ENCODE peak calls at places on chromosome 12, in six cellular contexts. G, N, B, L, W and H are unnamed samples. For H3K4me1, the result is how much of the 10 kb centered on the place peaks cover.

GRCh38 chr12:117832459-117833457 is 136.0 kb downstream of the KSR2 start:
- DNase-seq in G (peak), N (no peak), B (no peak), L (no peak), W (no peak), H (peak)

GRCh38 chr12:122235741-122236140 is 9.9 kb upstream of the DIABLO start:
- DNase-seq in G (no peak), N (no peak), B (no peak), L (no peak), W (no peak), H (no peak)

GRCh38 chr12:70243510-70244331 is 488 bp downstream of the CNOT2 start:
- DNase-seq in G (peak), N (peak), B (peak), L (peak), W (no peak), H (peak)

GRCh38 chr12:29429999-29430698 is 49.2 kb upstream of the ERGIC2 start:
- DNase-seq in G (no peak), N (no peak), B (peak), L (peak), W (no peak), H (no peak)

GRCh38 chr12:8127138-8127537 is 3.7 kb downstream of the CLEC4A start:
- DNase-seq in G (no peak), N (no peak), B (no peak), L (peak), W (no peak), H (no peak)

GRCh38 chr12:75526655-75527511 is 15.5 kb upstream of the KRR1 start:
- DNase-seq in G (peak), N (peak), B (peak), L (peak), W (no peak), H (peak)

GRCh38 chr12:15004401-15004800 is 31.6 kb downstream of the PDE6H start:
- DNase-seq in G (no peak), N (no peak), B (no peak), L (no peak), W (no peak), H (no peak)

GRCh38 chr12:56900583-56900982 is 33.6 kb downstream of the SDR9C7 start:
- DNase-seq in G (peak), N (no peak), B (no peak), L (peak), W (no peak), H (peak)

GRCh38 chr12:116919247-116919671 is 8.5 kb downstream of the FBXW8 start:
- DNase-seq in G (no peak), N (no peak), B (no peak), L (peak), W (no peak), H (no peak)

GRCh38 chr12:4824415-4824814 is 85.3 kb upstream of the KCNA1 start:
- DNase-seq in G (peak), N (no peak), B (no peak), L (peak), W (no peak), H (peak)

GRCh38 chr12:85029456-85029855 is 6.6 kb downstream of the TSPAN19 start:
- DNase-seq in G (peak), N (no peak), B (no peak), L (peak), W (no peak), H (peak)

GRCh38 chr12:2256453-2256852 is 203.7 kb downstream of the CACNA1C start:
- DNase-seq in G (peak), N (no peak), B (no peak), L (no peak), W (no peak), H (peak)

GRCh38 chr12:77070382-77071294 is 5.3 kb upstream of the E2F7 start:
- DNase-seq in G (no peak), N (no peak), B (no peak), L (no peak), W (no peak), H (no peak)

GRCh38 chr12:98211914-98212695 is 303.3 kb upstream of the TMPO start:
- DNase-seq in G (no peak), N (no peak), B (no peak), L (no peak), W (no peak), H (no peak)

GRCh38 chr12:19892186-19892585 is 452.9 kb downstream of the AEBP2 start:
- DNase-seq in G (peak), N (no peak), B (no peak), L (no peak), W (no peak), H (peak)

GRCh38 chr12:115199831-115200230 is 515.9 kb upstream of the TBX3 start:
- DNase-seq in G (peak), N (no peak), B (no peak), L (no peak), W (no peak), H (peak)

GRCh38 chr12:132788375-132789098 is 26.9 kb upstream of the ANKLE2 start:
- DNase-seq in G (no peak), N (no peak), B (no peak), L (no peak), W (no peak), H (no peak)

GRCh38 chr12:52321433-52321832 is 235 bp upstream of the KRT83 start:
- DNase-seq in G (no peak), N (no peak), B (no peak), L (no peak), W (no peak), H (no peak)

GRCh38 chr12:6037459-6037858 is 87.0 kb downstream of the VWF start:
- DNase-seq in G (no peak), N (no peak), B (no peak), L (no peak), W (no peak), H (no peak)

GRCh38 chr12:123149828-123150272 is 1.0 kb downstream of the PITPNM2 start:
- DNase-seq in G (no peak), N (no peak), B (no peak), L (no peak), W (no peak), H (no peak)

GRCh38 chr12:96425321-96425720 is 25.1 kb upstream of the CDK17 start:
- DNase-seq in G (peak), N (no peak), B (no peak), L (no peak), W (no peak), H (peak)

GRCh38 chr12:53602176-53602942 is 23.8 kb downstream of the ATF7 start:
- DNase-seq in G (no peak), N (no peak), B (no peak), L (no peak), W (no peak), H (no peak)

GRCh38 chr12:121532503-121533390 is 48.1 kb downstream of the KDM2B start:
- DNase-seq in G (peak), N (no peak), B (no peak), L (no peak), W (no peak), H (peak)

GRCh38 chr12:104656921-104657320 is 200.2 kb downstream of the CHST11 start:
- DNase-seq in G (peak), N (no peak), B (no peak), L (no peak), W (no peak), H (peak)

GRCh38 chr12:2231011-2231595 is 178.3 kb downstream of the CACNA1C start:
- DNase-seq in G (no peak), N (no peak), B (no peak), L (no peak), W (no peak), H (no peak)

GRCh38 chr12:116882742-116883141 is 1.5 kb upstream of the HRK start:
- DNase-seq in G (peak), N (peak), B (no peak), L (peak), W (no peak), H (no peak)

GRCh38 chr12:9736931-9737705 is 4.2 kb upstream of the CLECL1 start:
- DNase-seq in G (no peak), N (no peak), B (no peak), L (no peak), W (no peak), H (no peak)

GRCh38 chr12:8692573-8692972 is 5.2 kb upstream of the RIMKLB start:
- DNase-seq in G (peak), N (peak), B (peak), L (peak), W (no peak), H (peak)

GRCh38 chr12:109460538-109460937 is 16.6 kb downstream of the KCTD10 start:
- DNase-seq in G (no peak), N (no peak), B (no peak), L (no peak), W (no peak), H (no peak)
- H3K4me1 ChIP-seq in G (half or more), N (under half), B (half or more), L (under half), W (half or more), H (under half)

GRCh38 chr12:21526053-21526452 is at the start of gene SPX:
- DNase-seq in G (peak), N (no peak), B (no peak), L (no peak), W (no peak), H (no peak)
- H2BK15ac ChIP-seq in G (no peak), N (no peak), B (no peak), L (no peak), W (no peak), H (no peak)

GRCh38 chr12:109711596-109712461 is 1.8 kb upstream of the FAM222A start:
- DNase-seq in G (no peak), N (peak), B (no peak), L (peak), W (no peak), H (no peak)
- H3K4me1 ChIP-seq in G (under half), N (under half), B (under half), L (under half), W (under half), H (under half)

GRCh38 chr12:45348311-45348710 is 132.4 kb downstream of the ANO6 start:
- DNase-seq in G (no peak), N (no peak), B (no peak), L (no peak), W (no peak), H (no peak)
- H2BK15ac ChIP-seq in G (no peak), N (no peak), B (no peak), L (no peak), W (no peak), H (no peak)

DNA sequence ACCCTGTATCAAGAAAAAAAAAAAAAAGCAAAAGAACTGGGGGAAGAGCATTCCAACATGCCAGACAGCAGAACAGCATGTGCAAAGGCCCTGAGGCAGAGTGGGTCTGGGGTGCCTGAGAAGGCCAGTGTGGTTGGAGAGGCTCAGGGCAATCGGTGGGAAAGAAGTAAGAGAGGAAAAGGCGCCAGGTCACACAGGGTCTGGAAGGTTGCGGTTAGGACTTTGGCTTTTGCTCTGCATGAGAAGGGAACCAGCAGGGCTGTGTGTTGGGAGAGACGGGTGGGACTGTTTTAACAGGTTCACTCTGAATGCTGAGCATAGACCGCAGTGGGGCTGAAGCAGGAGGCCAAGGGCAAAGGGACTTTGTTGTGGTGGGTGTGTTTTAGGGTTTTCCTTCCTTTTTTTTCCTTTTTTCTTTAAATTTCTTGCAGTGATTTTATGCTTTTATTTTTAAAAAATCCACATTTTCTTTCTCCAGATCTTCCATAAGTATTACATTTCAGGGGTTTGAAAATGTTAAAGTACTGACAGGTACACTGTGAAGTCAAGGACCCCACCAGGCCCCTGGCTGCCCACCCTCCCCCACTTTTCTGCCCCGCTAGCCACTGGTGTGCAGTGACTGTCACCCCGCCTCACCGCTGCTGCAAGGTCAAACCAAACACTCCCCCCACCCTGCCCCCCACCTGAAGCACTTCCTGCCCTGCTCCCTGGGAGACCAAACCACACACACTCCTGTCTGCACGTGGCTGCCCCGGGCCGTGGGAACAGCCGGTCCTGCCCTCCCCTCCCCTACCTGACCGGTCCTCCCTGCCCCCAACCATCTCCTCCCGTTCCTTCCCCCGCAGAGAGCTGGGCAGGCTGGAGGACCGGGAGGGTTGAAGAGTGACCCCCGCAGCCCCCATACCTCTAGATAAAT is 30.0 kb downstream of the DTX1 start:
- DNase-seq in G (no peak), N (no peak), B (no peak), L (peak), W (no peak), H (no peak)
- H3K4me1 ChIP-seq in G (under half), N (under half), B (under half), L (under half), W (under half), H (under half)

GRCh38 chr12:11667159-11667558 is 17.7 kb downstream of the ETV6 start:
- DNase-seq in G (no peak), N (no peak), B (no peak), L (no peak), W (no peak), H (no peak)

GRCh38 chr12:11666651-11667050 is 17.2 kb downstream of the ETV6 start:
- DNase-seq in G (no peak), N (peak), B (no peak), L (peak), W (no peak), H (no peak)

GRCh38 chr12:11672361-11672760 is 22.9 kb downstream of the ETV6 start:
- DNase-seq in G (no peak), N (no peak), B (no peak), L (no peak), W (no peak), H (no peak)

GRCh38 chr12:11668611-11669010 is 19.1 kb downstream of the ETV6 start:
- DNase-seq in G (no peak), N (no peak), B (no peak), L (no peak), W (no peak), H (no peak)

DNA sequence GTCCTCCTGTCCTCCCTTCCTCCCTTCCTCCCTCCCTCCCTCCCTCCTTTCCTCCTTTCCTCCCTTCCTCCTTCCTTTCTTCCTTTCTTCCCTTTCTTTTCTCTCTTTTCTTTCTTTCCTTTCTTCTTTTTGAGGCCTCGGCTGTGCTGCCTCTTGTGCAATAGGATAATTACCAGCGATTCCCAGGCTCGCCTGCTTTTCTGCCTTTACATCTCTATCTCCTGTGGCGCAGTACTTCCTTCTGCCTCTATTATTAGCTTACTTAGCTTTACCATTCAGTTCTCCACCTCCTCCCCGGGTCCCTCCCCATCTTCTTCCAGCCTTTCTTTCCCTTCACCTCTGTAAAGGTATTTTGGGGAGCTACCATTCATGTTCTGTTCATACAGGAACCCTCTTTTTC is 19.9 kb downstream of the ETV6 start:
- DNase-seq in G (no peak), N (no peak), B (no peak), L (no peak), W (no peak), H (no peak)
- H2BK15ac ChIP-seq in G (no peak), N (no peak), B (no peak), L (no peak), W (no peak), H (no peak)

GRCh38 chr12:93593833-93594232 is 21.4 kb downstream of the SOCS2 start:
- DNase-seq in G (no peak), N (no peak), B (no peak), L (no peak), W (no peak), H (no peak)
- H3K4me1 ChIP-seq in G (under half), N (under half), B (under half), L (under half), W (under half), H (under half)

GRCh38 chr12:130367003-130367402 is 29.3 kb downstream of the PIWIL1 start:
- DNase-seq in G (no peak), N (no peak), B (no peak), L (no peak), W (no peak), H (no peak)
- H2BK15ac ChIP-seq in G (no peak), N (no peak), B (no peak), L (no peak), W (no peak), H (no peak)